ENCODE peak calls at places on chromosome 7, in eight cellular contexts. J is cardiac fibroblast; R is activated T-cell treated with anti-CD3 and anti-CD28 coated beads, Interleukin-2, amount 50 U/mL, for 72 hours; U is iPS-NIHi11; S is hippocampal formation; G is A172; O is uterus; H is NCI-H2029. I is an unnamed sample.

GRCh38 chr7:120460928-120461327 is 188.0 kb downstream of the KCND2 start:
- DNase-seq in J (no peak), R (no peak), U (peak), S (no peak), G (no peak), O (no peak), H (no peak), I (no peak)

GRCh38 chr7:128888756-128889095 is 21.8 kb downstream of the KCP start:
- DNase-seq in J (no peak), R (no peak), U (no peak), S (no peak), G (no peak), O (no peak), H (no peak), I (no peak)

GRCh38 chr7:19321925-19322470 is 176.8 kb upstream of the FERD3L start:
- DNase-seq in J (no peak), R (no peak), U (no peak), S (no peak), G (no peak), O (no peak), H (no peak), I (no peak)

GRCh38 chr7:2471022-2471329 is 5.2 kb downstream of the GRIFIN start:
- DNase-seq in J (peak), R (no peak), U (no peak), S (no peak), G (peak), O (no peak), H (no peak), I (no peak)

GRCh38 chr7:57424515-57425238 is 25.3 kb upstream of the ZNF716 start:
- DNase-seq in J (no peak), R (no peak), U (no peak), S (no peak), G (no peak), O (no peak), H (no peak), I (no peak)

GRCh38 chr7:137135654-137136350 is 207.7 kb downstream of the PTN start:
- DNase-seq in J (peak), R (no peak), U (no peak), S (no peak), G (no peak), O (no peak), H (no peak), I (no peak)

GRCh38 chr7:12594122-12594897 is 23.8 kb downstream of the SCIN start:
- DNase-seq in J (peak), R (no peak), U (no peak), S (no peak), G (peak), O (no peak), H (no peak), I (no peak)

GRCh38 chr7:1092806-1093505 is 5.0 kb downstream of the GPER1 start:
- DNase-seq in J (no peak), R (no peak), U (no peak), S (no peak), G (no peak), O (no peak), H (no peak), I (no peak)

GRCh38 chr7:101590663-101591435 is 38.2 kb downstream of the MYL10 start:
- DNase-seq in J (no peak), R (no peak), U (no peak), S (no peak), G (no peak), O (no peak), H (no peak), I (no peak)

GRCh38 chr7:156461881-156462665 is 178.5 kb upstream of the RNF32 start:
- DNase-seq in J (no peak), R (no peak), U (no peak), S (no peak), G (no peak), O (no peak), H (peak), I (no peak)

GRCh38 chr7:81583882-81584533 is 185.8 kb downstream of the HGF start:
- DNase-seq in J (peak), R (no peak), U (no peak), S (no peak), G (no peak), O (no peak), H (no peak), I (no peak)

GRCh38 chr7:108454674-108455523 is 1.3 kb downstream of the NRCAM start:
- DNase-seq in J (peak), R (peak), U (peak), S (peak), G (no peak), O (no peak), H (no peak), I (no peak)

GRCh38 chr7:3301831-3302618 is 973 bp downstream of the SDK1 start:
- DNase-seq in J (peak), R (peak), U (peak), S (peak), G (peak), O (no peak), H (no peak), I (no peak)

GRCh38 chr7:27739301-27739913 is 555 bp upstream of the TAX1BP1 start:
- DNase-seq in J (no peak), R (peak), U (peak), S (no peak), G (peak), O (no peak), H (no peak), I (no peak)

GRCh38 chr7:142455392-142455791 is 197.5 kb upstream of the PRSS58 start:
- DNase-seq in J (no peak), R (no peak), U (no peak), S (no peak), G (no peak), O (no peak), H (no peak), I (no peak)

GRCh38 chr7:68707146-68707545 is 891.1 kb upstream of the AUTS2 start:
- DNase-seq in J (no peak), R (no peak), U (no peak), S (no peak), G (no peak), O (no peak), H (no peak), I (no peak)

GRCh38 chr7:51899611-51900010 is 583.0 kb upstream of the COBL start:
- DNase-seq in J (no peak), R (no peak), U (no peak), S (no peak), G (no peak), O (no peak), H (no peak), I (no peak)

GRCh38 chr7:151745090-151745638 is 131.8 kb downstream of the PRKAG2 start:
- DNase-seq in J (peak), R (peak), U (no peak), S (no peak), G (peak), O (no peak), H (peak), I (peak)

GRCh38 chr7:92456241-92456640 is 9.0 kb downstream of the GATAD1 start:
- DNase-seq in J (peak), R (no peak), U (no peak), S (no peak), G (no peak), O (no peak), H (no peak), I (no peak)

GRCh38 chr7:99624487-99624886 is 7.7 kb downstream of the ZSCAN25 start:
- DNase-seq in J (no peak), R (peak), U (no peak), S (no peak), G (no peak), O (no peak), H (no peak), I (no peak)

GRCh38 chr7:157872447-157872846 is 535.6 kb downstream of the DNAJB6 start:
- DNase-seq in J (no peak), R (no peak), U (no peak), S (no peak), G (no peak), O (no peak), H (no peak), I (no peak)

GRCh38 chr7:76185187-76185915 is 16.3 kb upstream of the SRRM3 start:
- DNase-seq in J (no peak), R (no peak), U (no peak), S (no peak), G (no peak), O (no peak), H (no peak), I (no peak)

GRCh38 chr7:153835712-153836265 is 216.4 kb upstream of the DPP6 start:
- DNase-seq in J (no peak), R (no peak), U (no peak), S (no peak), G (no peak), O (peak), H (no peak), I (no peak)

GRCh38 chr7:155737590-155737989 is 74.7 kb downstream of the SHH start:
- DNase-seq in J (no peak), R (no peak), U (no peak), S (no peak), G (no peak), O (no peak), H (no peak), I (no peak)

GRCh38 chr7:91082038-91082437 is 182.2 kb upstream of the FZD1 start:
- DNase-seq in J (peak), R (no peak), U (no peak), S (no peak), G (peak), O (no peak), H (no peak), I (no peak)

GRCh38 chr7:155961241-155962190 is 149.3 kb upstream of the SHH start:
- DNase-seq in J (no peak), R (peak), U (no peak), S (no peak), G (peak), O (no peak), H (peak), I (no peak)

GRCh38 chr7:133355325-133355708 is 102.4 kb downstream of the EXOC4 start:
- DNase-seq in J (peak), R (no peak), U (no peak), S (no peak), G (no peak), O (no peak), H (no peak), I (no peak)

GRCh38 chr7:156654511-156655231 is 14.1 kb downstream of the RNF32 start:
- DNase-seq in J (no peak), R (no peak), U (no peak), S (no peak), G (no peak), O (no peak), H (no peak), I (no peak)

GRCh38 chr7:65448824-65449504 is 75.3 kb downstream of the ZNF92 start:
- DNase-seq in J (peak), R (no peak), U (no peak), S (no peak), G (peak), O (peak), H (peak), I (no peak)

GRCh38 chr7:115274-115911 is 77.0 kb upstream of the FAM20C start:
- DNase-seq in J (peak), R (no peak), U (no peak), S (no peak), G (no peak), O (no peak), H (no peak), I (peak)

GRCh38 chr7:147984265-147984664 is 606.3 kb upstream of the C7orf33 start:
- DNase-seq in J (no peak), R (no peak), U (no peak), S (no peak), G (no peak), O (no peak), H (no peak), I (no peak)

I was measured in tibial nerve.